ENCODE peak calls at places on chromosomes 4 and X, in five cellular contexts. One of them, this sample, is unnamed.
A peak's percentile ranks its signal among the peaks of the same experiment; 100 is the strongest.

GRCh38 chr4:102858828-102859464 is 9.8 kb upstream of the CISD2 start:
- DNase-seq in CD8-positive, alpha-beta memory T cell: no peak
- DNase-seq in pulmonary artery endothelial cell: no peak
- DNase-seq in ELR: no peak
- DNase-seq in H1: no peak
- DNase-seq in this sample: no peak

GRCh38 chrX:53882331-53882730 is 161.9 kb downstream of the PHF8 start:
- DNase-seq in CD8-positive, alpha-beta memory T cell: no peak
- DNase-seq in pulmonary artery endothelial cell: no peak
- DNase-seq in ELR: peak; percentile 23
- DNase-seq in H1: no peak
- DNase-seq in this sample: peak; percentile 34

GRCh38 chr4:176001171-176002006 is 64.3 kb upstream of the WDR17 start:
- DNase-seq in CD8-positive, alpha-beta memory T cell: no peak
- DNase-seq in pulmonary artery endothelial cell: no peak
- DNase-seq in ELR: peak; percentile 46
- DNase-seq in H1: peak; percentile 76
- DNase-seq in this sample: peak; percentile 51

GRCh38 chr4:48546336-48546735 is 56.3 kb downstream of the ZAR1 start:
- DNase-seq in CD8-positive, alpha-beta memory T cell: no peak
- DNase-seq in pulmonary artery endothelial cell: no peak
- DNase-seq in ELR: peak; percentile 48
- DNase-seq in H1: no peak
- DNase-seq in this sample: peak; percentile 20

GRCh38 chr4:161714022-161714751 is 449.6 kb downstream of the FSTL5 start:
- DNase-seq in CD8-positive, alpha-beta memory T cell: no peak
- DNase-seq in pulmonary artery endothelial cell: peak; percentile 3
- DNase-seq in ELR: peak; percentile 87
- DNase-seq in H1: no peak
- DNase-seq in this sample: no peak

GRCh38 chrX:140563893-140564292 is 59.0 kb upstream of the SOX3 start:
- DNase-seq in CD8-positive, alpha-beta memory T cell: no peak
- DNase-seq in pulmonary artery endothelial cell: no peak
- DNase-seq in ELR: no peak
- DNase-seq in H1: no peak
- DNase-seq in this sample: no peak

GRCh38 chr4:186676531-186677158 is 47.0 kb downstream of the FAT1 start:
- DNase-seq in CD8-positive, alpha-beta memory T cell: no peak
- DNase-seq in pulmonary artery endothelial cell: no peak
- DNase-seq in ELR: peak; percentile 87
- DNase-seq in H1: no peak
- DNase-seq in this sample: no peak

GRCh38 chrX:79270401-79270800 is 96.7 kb downstream of the ITM2A start:
- DNase-seq in CD8-positive, alpha-beta memory T cell: peak; percentile 84
- DNase-seq in pulmonary artery endothelial cell: no peak
- DNase-seq in ELR: no peak
- DNase-seq in H1: peak; percentile 43
- DNase-seq in this sample: peak; percentile 1

GRCh38 chr4:153318696-153319320 is 25.7 kb upstream of the MND1 start:
- DNase-seq in CD8-positive, alpha-beta memory T cell: no peak
- DNase-seq in pulmonary artery endothelial cell: no peak
- DNase-seq in ELR: peak; percentile 68
- DNase-seq in H1: no peak
- DNase-seq in this sample: peak; percentile 29

This sample was measured in Calu3.